ENCODE peak calls at places on chromosomes 12 and 14, in eight cellular contexts. One of them, this sample, is unnamed.

GRCh38 chr12:2129076-2129475 is 76.3 kb downstream of the CACNA1C start:
- DNase-seq in suprapubic skin: peak; percentile 7
- DNase-seq in IMR-90: peak; percentile 75
- DNase-seq in lower leg skin: no peak
- DNase-seq in H1: no peak
- DNase-seq in tibial nerve: no peak
- DNase-seq in A549: no peak
- DNase-seq in uterus: no peak
- DNase-seq in this sample: no peak

GRCh38 chr12:22443379-22444316 is 100.7 kb downstream of the C2CD5 start:
- DNase-seq in IMR-90: peak; percentile 79
- DNase-seq in suprapubic skin: no peak
- DNase-seq in H1: peak; percentile 39
- DNase-seq in A549: peak; percentile 51
- DNase-seq in tibial nerve: no peak
- DNase-seq in uterus: peak; percentile 56
- DNase-seq in lower leg skin: peak; percentile 59
- DNase-seq in this sample: peak; percentile 2

GRCh38 chr12:122203301-122203967 is at the start of gene B3GNT4:
- DNase-seq in lower leg skin: peak; percentile 52
- DNase-seq in A549: peak; percentile 79
- DNase-seq in suprapubic skin: peak; percentile 83
- DNase-seq in IMR-90: peak; percentile 26
- DNase-seq in H1: no peak
- DNase-seq in uterus: no peak
- DNase-seq in tibial nerve: no peak
- DNase-seq in this sample: no peak

GRCh38 chr12:105220929-105221290 is 15.1 kb downstream of the APPL2 start:
- DNase-seq in tibial nerve: no peak
- DNase-seq in A549: no peak
- DNase-seq in suprapubic skin: no peak
- DNase-seq in lower leg skin: no peak
- DNase-seq in IMR-90: no peak
- DNase-seq in uterus: no peak
- DNase-seq in H1: no peak
- DNase-seq in this sample: no peak

GRCh38 chr14:55418411-55418810 is 6.8 kb upstream of the ATG14 start:
- DNase-seq in suprapubic skin: no peak
- DNase-seq in lower leg skin: no peak
- DNase-seq in uterus: no peak
- DNase-seq in H1: no peak
- DNase-seq in A549: no peak
- DNase-seq in IMR-90: no peak
- DNase-seq in tibial nerve: no peak
- DNase-seq in this sample: no peak

GRCh38 chr14:46887144-46887543 is 235.6 kb upstream of the RPL10L start:
- DNase-seq in lower leg skin: no peak
- DNase-seq in suprapubic skin: no peak
- DNase-seq in A549: no peak
- DNase-seq in IMR-90: no peak
- DNase-seq in H1: no peak
- DNase-seq in tibial nerve: no peak
- DNase-seq in uterus: no peak
- DNase-seq in this sample: no peak

GRCh38 chr12:110566993-110567392 is 16.1 kb downstream of the PPTC7 start:
- DNase-seq in tibial nerve: no peak
- DNase-seq in H1: no peak
- DNase-seq in uterus: no peak
- DNase-seq in lower leg skin: no peak
- DNase-seq in suprapubic skin: no peak
- DNase-seq in IMR-90: no peak
- DNase-seq in A549: no peak
- DNase-seq in this sample: no peak

GRCh38 chr12:94650143-94651056 is at the start of gene TMCC3:
- DNase-seq in tibial nerve: peak; percentile 16
- DNase-seq in H1: no peak
- DNase-seq in A549: peak; percentile 28
- DNase-seq in suprapubic skin: no peak
- DNase-seq in lower leg skin: no peak
- DNase-seq in uterus: peak; percentile 21
- DNase-seq in IMR-90: no peak
- DNase-seq in this sample: no peak

GRCh38 chr14:56891226-56891625 is 80.9 kb upstream of the OTX2 start:
- DNase-seq in suprapubic skin: no peak
- DNase-seq in IMR-90: no peak
- DNase-seq in H1: no peak
- DNase-seq in tibial nerve: no peak
- DNase-seq in A549: no peak
- DNase-seq in uterus: no peak
- DNase-seq in lower leg skin: no peak
- DNase-seq in this sample: no peak

GRCh38 chr14:92039073-92039719 is 663 bp downstream of the TRIP11 start:
- DNase-seq in H1: peak; percentile 83
- DNase-seq in IMR-90: peak; percentile 70
- DNase-seq in tibial nerve: no peak
- DNase-seq in lower leg skin: peak; percentile 20
- DNase-seq in suprapubic skin: no peak
- DNase-seq in A549: peak; percentile 52
- DNase-seq in uterus: no peak
- DNase-seq in this sample: no peak

GRCh38 chr14:31022386-31022785 is 3.1 kb upstream of the AP4S1 start:
- DNase-seq in tibial nerve: no peak
- DNase-seq in IMR-90: no peak
- DNase-seq in H1: no peak
- DNase-seq in A549: no peak
- DNase-seq in uterus: no peak
- DNase-seq in suprapubic skin: no peak
- DNase-seq in lower leg skin: no peak
- DNase-seq in this sample: no peak

DNA sequence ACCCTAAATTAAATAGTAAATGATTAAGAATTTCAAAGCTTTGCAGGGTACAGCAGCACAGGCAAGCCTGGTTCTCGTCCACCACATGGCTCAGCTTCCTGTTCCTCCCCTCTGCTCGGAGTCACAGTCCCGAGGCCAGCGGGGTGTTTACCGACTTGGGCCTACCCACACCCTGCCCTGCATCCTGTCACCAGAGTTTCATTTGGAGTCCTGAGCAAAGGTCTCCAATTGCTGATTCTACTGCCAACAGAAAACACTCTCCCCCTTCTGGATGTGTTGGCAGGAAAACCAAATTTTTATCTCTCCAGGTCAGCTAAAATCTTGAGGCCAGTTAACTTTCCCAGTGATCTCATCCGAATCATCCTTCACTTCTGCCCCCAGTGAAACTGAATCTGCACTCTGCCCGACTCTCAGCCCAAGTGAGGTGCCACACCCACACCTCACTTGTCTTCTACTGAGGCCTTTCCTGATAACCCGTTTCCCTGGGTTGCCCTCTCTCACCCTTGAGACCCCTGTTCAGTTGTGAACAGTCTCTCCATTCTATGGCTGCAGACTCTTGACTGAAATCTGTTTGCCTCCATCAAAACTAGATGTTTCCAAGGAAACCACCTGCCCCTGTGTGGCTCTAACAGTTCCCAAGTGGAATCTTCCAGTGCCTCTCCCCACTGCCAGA is 71.2 kb downstream of the VCPKMT start:
- DNase-seq in lower leg skin: peak; percentile 83
- DNase-seq in H1: no peak
- DNase-seq in suprapubic skin: no peak
- DNase-seq in A549: no peak
- DNase-seq in tibial nerve: peak; percentile 46
- DNase-seq in uterus: peak; percentile 88
- DNase-seq in IMR-90: peak; percentile 88
- DNase-seq in this sample: peak; percentile 32
- TF ChIP-seq POLR2A in lower leg skin: no peak
- TF ChIP-seq POLR2A in H1: no peak
- TF ChIP-seq POLR2A in suprapubic skin: no peak
- TF ChIP-seq POLR2A in A549: no peak
- TF ChIP-seq POLR2A in tibial nerve: no peak
- TF ChIP-seq POLR2A in uterus: no peak
- TF ChIP-seq POLR2A in IMR-90: no peak
- TF ChIP-seq POLR2A in this sample: no peak

DNA sequence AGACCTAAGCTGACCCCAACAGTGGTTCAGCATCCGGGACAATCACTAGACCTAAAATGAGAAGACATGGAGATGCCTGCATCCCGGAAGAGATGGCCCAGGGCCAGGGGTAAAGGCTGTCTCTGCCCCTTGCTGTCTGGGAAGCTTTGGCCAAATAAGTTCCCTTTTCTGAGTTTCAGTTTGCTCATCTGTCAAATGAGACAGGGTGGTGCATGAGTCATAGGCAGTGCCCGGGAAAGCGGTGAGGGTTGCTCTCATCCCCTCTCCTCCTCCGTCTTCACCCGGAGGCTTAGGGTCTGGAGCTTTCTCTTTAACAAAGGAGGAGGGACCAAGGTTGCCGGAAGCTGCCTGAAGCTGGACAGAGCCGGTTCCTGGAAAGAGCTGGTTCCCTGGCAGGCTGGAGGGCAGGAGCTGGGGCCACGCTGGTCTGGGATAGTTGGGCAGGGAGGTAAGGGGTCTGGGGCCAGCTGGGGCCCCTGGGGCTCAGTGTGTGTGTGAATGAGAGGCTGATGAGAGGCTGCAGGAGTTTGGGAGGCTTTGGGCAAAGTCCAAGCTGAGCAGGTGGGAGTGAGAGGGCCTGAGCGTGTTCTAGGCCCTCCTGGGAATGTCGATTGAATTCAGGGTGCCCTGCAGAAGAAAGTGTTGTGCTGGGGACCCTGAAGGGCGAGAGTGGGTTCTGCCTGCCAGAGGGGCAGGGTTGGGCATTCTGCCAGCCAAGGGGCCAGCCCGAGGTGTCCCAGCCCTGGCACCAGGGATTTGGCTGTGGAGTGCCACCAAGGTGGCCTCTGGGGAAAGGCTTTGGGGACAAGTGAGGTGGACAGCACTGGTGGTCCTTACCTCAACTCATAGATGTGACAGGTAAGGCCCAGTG is at the start of gene SDSL:
- DNase-seq in lower leg skin: peak; percentile 62
- DNase-seq in uterus: peak; percentile 31
- DNase-seq in A549: peak; percentile 80
- DNase-seq in tibial nerve: no peak
- DNase-seq in IMR-90: peak; percentile 80
- DNase-seq in H1: peak; percentile 29
- DNase-seq in suprapubic skin: no peak
- DNase-seq in this sample: no peak
- TF ChIP-seq POLR2A in lower leg skin: no peak
- TF ChIP-seq POLR2A in uterus: no peak
- TF ChIP-seq POLR2A in A549: peak; percentile 67
- TF ChIP-seq POLR2A in tibial nerve: no peak
- TF ChIP-seq POLR2A in IMR-90: no peak
- TF ChIP-seq POLR2A in H1: no peak
- TF ChIP-seq POLR2A in suprapubic skin: no peak
- TF ChIP-seq POLR2A in this sample: no peak

DNA sequence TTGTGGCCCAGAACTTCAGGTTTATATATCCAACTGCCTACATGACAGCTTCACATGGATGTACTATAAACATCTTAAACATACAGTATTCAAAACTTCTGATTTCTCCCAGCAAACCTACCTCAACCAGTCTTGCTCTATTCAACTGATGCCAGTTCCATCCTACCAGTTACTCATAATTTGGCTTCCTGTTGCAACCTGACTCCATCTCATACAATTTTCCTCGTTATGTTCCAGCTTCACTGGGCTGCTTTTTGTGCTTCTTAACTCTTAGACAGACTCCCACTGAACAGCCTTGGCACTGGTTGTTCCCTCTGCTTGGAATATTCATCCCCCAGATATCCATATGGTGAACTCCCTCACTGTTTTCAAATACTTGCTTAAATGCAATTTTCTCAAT is 249.2 kb downstream of the AEBP2 start:
- DNase-seq in A549: no peak
- DNase-seq in IMR-90: peak; percentile 62
- DNase-seq in lower leg skin: no peak
- DNase-seq in suprapubic skin: no peak
- DNase-seq in H1: no peak
- DNase-seq in tibial nerve: no peak
- DNase-seq in uterus: no peak
- DNase-seq in this sample: no peak
- TF ChIP-seq POLR2A in A549: no peak
- TF ChIP-seq POLR2A in IMR-90: no peak
- TF ChIP-seq POLR2A in lower leg skin: no peak
- TF ChIP-seq POLR2A in suprapubic skin: no peak
- TF ChIP-seq POLR2A in H1: no peak
- TF ChIP-seq POLR2A in tibial nerve: no peak
- TF ChIP-seq POLR2A in uterus: no peak
- TF ChIP-seq POLR2A in this sample: no peak

GRCh38 chr12:6492838-6493579 is at the start of gene MRPL51:
- DNase-seq in lower leg skin: peak; percentile 96
- DNase-seq in tibial nerve: peak; percentile 91
- DNase-seq in uterus: peak; percentile 95
- DNase-seq in IMR-90: peak; percentile 90
- DNase-seq in A549: peak; percentile 96
- DNase-seq in H1: peak; percentile 71
- DNase-seq in suprapubic skin: peak; percentile 97
- DNase-seq in this sample: peak; percentile 77

GRCh38 chr12:6494351-6494743 is 445 bp downstream of the NCAPD2 start:
- DNase-seq in uterus: no peak
- DNase-seq in H1: no peak
- DNase-seq in A549: no peak
- DNase-seq in tibial nerve: no peak
- DNase-seq in suprapubic skin: no peak
- DNase-seq in IMR-90: no peak
- DNase-seq in lower leg skin: no peak
- DNase-seq in this sample: no peak

GRCh38 chr12:6489449-6489848 is 3.6 kb downstream of the MRPL51 start:
- DNase-seq in uterus: no peak
- DNase-seq in H1: no peak
- DNase-seq in lower leg skin: no peak
- DNase-seq in IMR-90: no peak
- DNase-seq in suprapubic skin: no peak
- DNase-seq in A549: no peak
- DNase-seq in tibial nerve: no peak
- DNase-seq in this sample: no peak

GRCh38 chr12:6494968-6495367 is 1.1 kb downstream of the NCAPD2 start:
- DNase-seq in lower leg skin: no peak
- DNase-seq in uterus: no peak
- DNase-seq in IMR-90: no peak
- DNase-seq in tibial nerve: no peak
- DNase-seq in A549: no peak
- DNase-seq in suprapubic skin: no peak
- DNase-seq in H1: no peak
- DNase-seq in this sample: no peak

DNA sequence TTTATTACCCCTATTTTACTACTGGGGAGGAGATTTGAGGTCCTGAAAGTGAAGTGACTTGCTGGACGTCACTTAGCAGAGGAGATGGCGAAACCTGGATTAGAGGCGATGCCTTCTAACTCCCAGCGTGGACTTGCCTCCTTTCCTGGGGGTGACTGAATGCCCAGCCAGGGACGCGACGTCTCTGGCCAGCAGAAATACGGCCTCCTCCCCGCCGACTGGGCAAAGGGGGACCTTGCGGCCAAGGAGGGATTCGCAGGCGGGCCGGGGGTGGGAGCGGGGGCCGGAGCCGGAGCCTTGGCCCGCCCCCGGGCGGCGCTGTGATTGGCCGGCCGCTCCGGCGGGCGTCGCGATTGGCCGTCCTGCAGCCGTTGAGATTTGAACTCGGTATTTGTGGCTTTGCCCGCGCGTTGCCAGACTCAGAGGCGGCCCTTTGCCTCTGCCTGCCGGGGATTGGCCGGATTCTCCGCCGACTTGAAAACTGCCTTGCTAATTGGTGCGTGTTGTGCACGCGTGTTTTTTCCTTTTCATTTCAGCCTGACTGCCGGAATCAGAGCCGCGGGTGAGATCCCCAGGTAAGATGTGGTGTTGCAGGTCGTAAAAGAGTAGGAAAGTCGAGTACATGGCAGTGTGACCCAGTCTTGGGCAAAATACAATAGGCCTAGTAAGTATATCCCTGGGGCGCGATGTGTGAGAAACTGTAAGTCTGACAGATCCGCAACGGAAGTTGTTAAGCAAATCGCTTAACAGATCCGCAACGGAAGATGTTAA is at the start of gene NCAPD2:
- DNase-seq in tibial nerve: peak; percentile 84
- DNase-seq in H1: peak; percentile 86
- DNase-seq in IMR-90: peak; percentile 93
- DNase-seq in uterus: peak; percentile 92
- DNase-seq in lower leg skin: peak; percentile 95
- DNase-seq in A549: peak; percentile 90
- DNase-seq in suprapubic skin: peak; percentile 97
- DNase-seq in this sample: peak; percentile 82
- TF ChIP-seq POLR2A in tibial nerve: no peak
- TF ChIP-seq POLR2A in H1: peak; percentile 76
- TF ChIP-seq POLR2A in IMR-90: peak; percentile 93
- TF ChIP-seq POLR2A in uterus: peak; percentile 35
- TF ChIP-seq POLR2A in lower leg skin: no peak
- TF ChIP-seq POLR2A in A549: peak; percentile 69
- TF ChIP-seq POLR2A in suprapubic skin: peak; percentile 18
- TF ChIP-seq POLR2A in this sample: no peak